ENCODE peak calls at places on chromosomes 12 and 14, in eight cellular contexts. N is left ventricle myocardium superior, Q is neural crest cell, Z is anterior cingulate cortex, I is brain microvascular endothelial cell, G is AG08395, J is heart left ventricle, O is GM12865. W is an unnamed sample.

GRCh38 chr14:71061458-71061857 is 154.2 kb downstream of the PCNX1 start:
- DNase-seq in Z (no peak), G (no peak), J (no peak), N (no peak), O (no peak), Q (no peak), I (no peak), W (no peak)

GRCh38 chr12:109604902-109605536 is 31.4 kb downstream of the MVK start:
- DNase-seq in I (no peak), O (no peak), Z (no peak), N (no peak), G (no peak), Q (no peak), J (no peak), W (no peak)

GRCh38 chr12:12387521-12387920 is 30.6 kb downstream of the BORCS5 start:
- DNase-seq in G (peak), I (peak), J (no peak), N (no peak), Q (no peak), Z (no peak), O (no peak), W (no peak)

GRCh38 chr12:29299613-29300012 is 81.4 kb downstream of the ERGIC2 start:
- DNase-seq in O (no peak), Z (no peak), G (no peak), Q (no peak), J (no peak), I (no peak), N (no peak), W (no peak)

GRCh38 chr14:20295067-20295466 is 10.7 kb downstream of the TTC5 start:
- DNase-seq in I (no peak), Z (no peak), G (no peak), Q (no peak), J (no peak), N (no peak), O (peak), W (no peak)

GRCh38 chr12:89448526-89448925 is 76.1 kb downstream of the GALNT4 start:
- DNase-seq in Z (no peak), O (no peak), J (no peak), G (no peak), I (no peak), N (no peak), Q (no peak), W (no peak)

GRCh38 chr14:31926652-31927347 is 150.3 kb upstream of the ARHGAP5 start:
- DNase-seq in I (no peak), N (peak), J (peak), Z (no peak), G (no peak), O (no peak), Q (no peak), W (no peak)

GRCh38 chr12:52776913-52777395 is at the start of gene KRT76:
- DNase-seq in Q (no peak), Z (no peak), I (no peak), G (no peak), O (no peak), N (no peak), J (no peak), W (no peak)

GRCh38 chr14:102046337-102047278 is 40.2 kb downstream of the HSP90AA1 start:
- DNase-seq in I (no peak), O (peak), Z (peak), N (peak), J (peak), Q (peak), G (peak), W (peak)

GRCh38 chr12:72610854-72611358 is 338.7 kb downstream of the TRHDE start:
- DNase-seq in I (no peak), Q (no peak), Z (no peak), N (no peak), O (no peak), J (no peak), G (no peak), W (no peak)

GRCh38 chr12:104494816-104495158 is 38.0 kb downstream of the CHST11 start:
- DNase-seq in O (peak), Q (no peak), I (peak), J (no peak), G (no peak), N (no peak), Z (no peak), W (no peak)